ENCODE peak calls at places on chromosomes 2 and 18, in six cellular contexts. G is SHP77; V is central memory CD4-positive, alpha-beta T cell; A is T follicular helper cell; I is astrocyte of the spinal cord; F is HT1080. T is an unnamed sample.

GRCh38 chr18:52046842-52047241 is 293.2 kb upstream of the DCC start:
- DNase-seq in A (no peak), V (no peak), G (no peak), I (no peak), F (no peak), T (no peak)

GRCh38 chr2:188609321-188610049 is 317.8 kb downstream of the GULP1 start:
- DNase-seq in F (peak), I (peak), G (no peak), V (no peak), A (no peak), T (no peak)

GRCh38 chr2:22110244-22110651 is 986.5 kb downstream of the TDRD15 start:
- DNase-seq in A (no peak), I (no peak), F (no peak), V (no peak), G (peak), T (no peak)

GRCh38 chr2:209191139-209191538 is 232.7 kb upstream of the MAP2 start:
- DNase-seq in F (peak), V (no peak), A (no peak), I (no peak), G (no peak), T (no peak)

GRCh38 chr2:239640210-239640609 is 239.4 kb upstream of the HDAC4 start:
- DNase-seq in G (no peak), F (no peak), A (no peak), V (no peak), I (no peak), T (no peak)

GRCh38 chr2:10232096-10232815 is 70.4 kb upstream of the HPCAL1 start:
- DNase-seq in I (no peak), G (no peak), V (no peak), F (no peak), A (no peak), T (no peak)

GRCh38 chr2:63926800-63927199 is 85.1 kb downstream of the UGP2 start:
- DNase-seq in I (no peak), A (no peak), F (no peak), G (no peak), V (no peak), T (no peak)

GRCh38 chr2:209496586-209496982 is 72.7 kb downstream of the MAP2 start:
- DNase-seq in A (no peak), F (peak), I (peak), G (no peak), V (no peak), T (peak)

GRCh38 chr2:17853799-17854198 is 24.7 kb upstream of the KCNS3 start:
- DNase-seq in I (no peak), F (no peak), V (no peak), G (no peak), A (no peak), T (no peak)

T was measured in pulmonary artery endothelial cell.